ENCODE peak calls at places on chromosomes 12 and 14, in four cellular contexts. One of them, this sample, is unnamed.

GRCh38 chr14:93110856-93111419 is 4.8 kb downstream of the ITPK1 start:
- DNase-seq in GDM1: no peak
- DNase-seq in RPMI7951: no peak
- DNase-seq in GM12892: no peak
- DNase-seq in this sample: no peak

GRCh38 chr12:95721320-95721719 is 69.2 kb downstream of the NTN4 start:
- DNase-seq in GDM1: no peak
- DNase-seq in RPMI7951: no peak
- DNase-seq in GM12892: no peak
- DNase-seq in this sample: no peak

GRCh38 chr12:101207086-101207780 is 2.8 kb downstream of the SLC5A8 start:
- DNase-seq in GM12892: no peak
- DNase-seq in GDM1: no peak
- DNase-seq in RPMI7951: peak; percentile 7
- DNase-seq in this sample: no peak

GRCh38 chr12:13004368-13004767 is 4.3 kb upstream of the HEBP1 start:
- DNase-seq in GM12892: no peak
- DNase-seq in GDM1: no peak
- DNase-seq in RPMI7951: no peak
- DNase-seq in this sample: no peak

GRCh38 chr12:93279849-93280412 is 97.8 kb upstream of the NUDT4 start:
- DNase-seq in RPMI7951: no peak
- DNase-seq in GM12892: no peak
- DNase-seq in GDM1: no peak
- DNase-seq in this sample: no peak

GRCh38 chr14:91418387-91419043 is 895 bp upstream of the CCDC88C start:
- DNase-seq in GDM1: peak; percentile 63
- DNase-seq in RPMI7951: peak; percentile 13
- DNase-seq in GM12892: no peak
- DNase-seq in this sample: peak; percentile 47

GRCh38 chr12:79508622-79509021 is 182.1 kb downstream of the PAWR start:
- DNase-seq in GDM1: no peak
- DNase-seq in RPMI7951: no peak
- DNase-seq in GM12892: no peak
- DNase-seq in this sample: no peak

GRCh38 chr12:130508318-130508717 is 170.6 kb downstream of the PIWIL1 start:
- DNase-seq in GDM1: no peak
- DNase-seq in RPMI7951: no peak
- DNase-seq in GM12892: no peak
- DNase-seq in this sample: no peak

GRCh38 chr12:53862831-53863230 is 75.8 kb upstream of the HOXC13 start:
- DNase-seq in RPMI7951: no peak
- DNase-seq in GDM1: no peak
- DNase-seq in GM12892: no peak
- DNase-seq in this sample: no peak

This sample was measured in AML-193.